ENCODE peak calls at places on chromosome 10, in seven cellular contexts. P, T, N, V, A, Q and B are unnamed samples.

GRCh38 chr10:91471602-91472001 is 61.5 kb downstream of the HECTD2 start:
- DNase-seq in Q (no peak), T (no peak), N (no peak), A (no peak), V (no peak), P (no peak), B (no peak)

GRCh38 chr10:69092959-69093850 is 5.3 kb downstream of the SRGN start:
- DNase-seq in V (no peak), N (peak), T (peak), P (peak), Q (peak), A (peak), B (peak)

GRCh38 chr10:87750817-87751216 is 67.2 kb downstream of the ATAD1 start:
- DNase-seq in P (no peak), N (no peak), Q (no peak), T (no peak), A (no peak), V (no peak), B (no peak)

GRCh38 chr10:14396441-14397048 is 65.8 kb upstream of the FRMD4A start:
- DNase-seq in P (no peak), V (no peak), N (peak), Q (no peak), T (no peak), A (peak), B (no peak)

GRCh38 chr10:93554760-93555432 is 11.6 kb upstream of the FFAR4 start:
- DNase-seq in T (peak), N (peak), A (peak), P (peak), V (no peak), Q (peak), B (no peak)

GRCh38 chr10:61606971-61607907 is 55.5 kb upstream of the CABCOCO1 start:
- DNase-seq in P (no peak), Q (peak), T (no peak), V (no peak), A (no peak), N (no peak), B (no peak)

GRCh38 chr10:12262278-12262981 is 66.4 kb downstream of the CDC123 start:
- DNase-seq in Q (no peak), V (no peak), N (no peak), T (peak), P (no peak), A (no peak), B (no peak)

GRCh38 chr10:689433-690226 is at the start of gene DIP2C:
- DNase-seq in T (peak), Q (no peak), N (peak), V (peak), A (peak), P (peak), B (no peak)

GRCh38 chr10:50397312-50398140 is 146.2 kb upstream of the ASAH2 start:
- DNase-seq in P (no peak), Q (no peak), A (no peak), N (peak), V (no peak), T (no peak), B (no peak)

GRCh38 chr10:128069351-128070051 is 56.7 kb downstream of the MKI67 start:
- DNase-seq in A (peak), T (peak), Q (peak), N (peak), V (no peak), P (peak), B (no peak)

GRCh38 chr10:78957471-78958039 is 111.2 kb upstream of the ZMIZ1 start:
- DNase-seq in A (peak), Q (no peak), V (no peak), T (no peak), N (no peak), P (no peak), B (no peak)

GRCh38 chr10:62437696-62438095 is 63.5 kb downstream of the ZNF365 start:
- DNase-seq in V (no peak), N (peak), Q (peak), T (no peak), A (peak), P (peak), B (no peak)

GRCh38 chr10:97312897-97313296 is 6.2 kb upstream of the FRAT1 start:
- DNase-seq in V (no peak), P (no peak), Q (no peak), N (no peak), T (no peak), A (no peak), B (no peak)

GRCh38 chr10:89838002-89838615 is 136.7 kb downstream of the KIF20B start:
- DNase-seq in N (peak), V (no peak), T (no peak), Q (no peak), P (no peak), A (peak), B (no peak)

GRCh38 chr10:132197271-132198067 is 10.7 kb downstream of the DPYSL4 start:
- DNase-seq in Q (no peak), A (no peak), V (peak), N (no peak), T (peak), P (no peak), B (no peak)

GRCh38 chr10:116716381-116716780 is 26.0 kb downstream of the HSPA12A start:
- DNase-seq in V (no peak), N (no peak), P (no peak), T (no peak), Q (no peak), A (no peak), B (no peak)

GRCh38 chr10:59965899-59966650 is 59.7 kb upstream of the CCDC6 start:
- DNase-seq in N (no peak), Q (no peak), T (no peak), P (no peak), A (no peak), V (no peak), B (no peak)

GRCh38 chr10:14820775-14821154 is 17.1 kb downstream of the CDNF start:
- DNase-seq in T (no peak), V (no peak), P (no peak), N (no peak), Q (peak), A (no peak), B (no peak)

GRCh38 chr10:1230592-1231275 is 174.5 kb downstream of the WDR37 start:
- DNase-seq in Q (no peak), V (no peak), P (no peak), A (no peak), N (no peak), T (no peak), B (no peak)

GRCh38 chr10:133520193-133520738 is 6.9 kb upstream of the CYP2E1 start:
- DNase-seq in A (peak), Q (peak), N (peak), T (peak), V (peak), P (peak), B (peak)

GRCh38 chr10:125911990-125912389 is 15.6 kb downstream of the FANK1 start:
- DNase-seq in A (no peak), V (no peak), N (no peak), T (no peak), Q (no peak), P (peak), B (no peak)

GRCh38 chr10:44310762-44311562 is 73.9 kb downstream of the CXCL12 start:
- DNase-seq in P (peak), V (peak), T (peak), N (peak), A (peak), Q (peak), B (no peak)

GRCh38 chr10:17883621-17884020 is 68.1 kb upstream of the SLC39A12 start:
- DNase-seq in Q (no peak), V (no peak), P (peak), N (no peak), T (no peak), A (no peak), B (no peak)

GRCh38 chr10:97849101-97849490 is 547 bp upstream of the GOLGA7B start:
- DNase-seq in A (no peak), P (peak), Q (no peak), V (no peak), N (no peak), T (no peak), B (no peak)

GRCh38 chr10:104256335-104257080 is 1.8 kb downstream of the GSTO1 start:
- DNase-seq in V (no peak), Q (no peak), A (no peak), T (no peak), N (no peak), P (no peak), B (no peak)

GRCh38 chr10:137031-137430 is 1.8 kb downstream of the ZMYND11 start:
- DNase-seq in A (peak), T (no peak), Q (peak), V (no peak), P (no peak), N (peak), B (no peak)

GRCh38 chr10:88755753-88756152 is 4.1 kb upstream of the LIPN start:
- DNase-seq in P (no peak), V (no peak), N (no peak), Q (no peak), T (no peak), A (no peak), B (no peak)

GRCh38 chr10:94066411-94066810 is 72.7 kb downstream of the PLCE1 start:
- DNase-seq in T (no peak), A (peak), N (peak), V (no peak), P (no peak), Q (peak), B (no peak)

GRCh38 chr10:31273789-31274188 is 45.2 kb upstream of the ZEB1 start:
- DNase-seq in P (no peak), A (no peak), N (no peak), T (no peak), Q (no peak), V (no peak), B (no peak)

GRCh38 chr10:112502536-112502935 is 55.5 kb downstream of the VTI1A start:
- DNase-seq in Q (no peak), A (no peak), V (no peak), N (no peak), T (no peak), P (no peak), B (no peak)

GRCh38 chr10:129491123-129491734 is 24.2 kb downstream of the MGMT start:
- DNase-seq in Q (peak), N (peak), V (no peak), P (no peak), T (no peak), A (no peak), B (no peak)

GRCh38 chr10:10830316-10831061 is 187.2 kb upstream of the CELF2 start:
- DNase-seq in V (no peak), Q (no peak), P (no peak), N (peak), A (peak), T (no peak), B (no peak)

GRCh38 chr10:127033116-127033515 is 127.9 kb downstream of the DOCK1 start:
- DNase-seq in Q (no peak), A (no peak), N (no peak), V (no peak), T (no peak), P (no peak), B (no peak)

GRCh38 chr10:89946106-89946505 is 244.7 kb downstream of the KIF20B start:
- DNase-seq in A (peak), N (peak), P (no peak), Q (no peak), T (no peak), V (no peak), B (no peak)

GRCh38 chr10:48390933-48391845 is 84.7 kb downstream of the MAPK8 start:
- DNase-seq in P (no peak), A (peak), V (no peak), N (peak), Q (no peak), T (no peak), B (no peak)

GRCh38 chr10:51879238-51879637 is 179.8 kb upstream of the CSTF2T start:
- DNase-seq in T (no peak), V (no peak), Q (peak), P (no peak), A (peak), N (peak), B (no peak)

GRCh38 chr10:58956926-58957325 is 219.5 kb upstream of the PHYHIPL start:
- DNase-seq in V (no peak), T (no peak), A (peak), Q (no peak), N (no peak), P (no peak), B (no peak)

GRCh38 chr10:75236178-75236825 is 545 bp upstream of the COMTD1 start:
- DNase-seq in P (no peak), T (no peak), V (no peak), N (no peak), A (no peak), Q (no peak), B (no peak)

GRCh38 chr10:75234017-75234682 is 1.6 kb downstream of the COMTD1 start:
- DNase-seq in P (peak), Q (peak), T (peak), A (peak), N (peak), V (peak), B (peak)

GRCh38 chr10:75235375-75236177 is at the start of gene COMTD1:
- DNase-seq in P (peak), T (peak), N (peak), Q (peak), V (peak), A (peak), B (peak)

GRCh38 chr10:75233444-75234016 is 2.2 kb downstream of the COMTD1 start:
- DNase-seq in V (no peak), T (no peak), P (peak), A (peak), Q (peak), N (no peak), B (no peak)

DNA sequence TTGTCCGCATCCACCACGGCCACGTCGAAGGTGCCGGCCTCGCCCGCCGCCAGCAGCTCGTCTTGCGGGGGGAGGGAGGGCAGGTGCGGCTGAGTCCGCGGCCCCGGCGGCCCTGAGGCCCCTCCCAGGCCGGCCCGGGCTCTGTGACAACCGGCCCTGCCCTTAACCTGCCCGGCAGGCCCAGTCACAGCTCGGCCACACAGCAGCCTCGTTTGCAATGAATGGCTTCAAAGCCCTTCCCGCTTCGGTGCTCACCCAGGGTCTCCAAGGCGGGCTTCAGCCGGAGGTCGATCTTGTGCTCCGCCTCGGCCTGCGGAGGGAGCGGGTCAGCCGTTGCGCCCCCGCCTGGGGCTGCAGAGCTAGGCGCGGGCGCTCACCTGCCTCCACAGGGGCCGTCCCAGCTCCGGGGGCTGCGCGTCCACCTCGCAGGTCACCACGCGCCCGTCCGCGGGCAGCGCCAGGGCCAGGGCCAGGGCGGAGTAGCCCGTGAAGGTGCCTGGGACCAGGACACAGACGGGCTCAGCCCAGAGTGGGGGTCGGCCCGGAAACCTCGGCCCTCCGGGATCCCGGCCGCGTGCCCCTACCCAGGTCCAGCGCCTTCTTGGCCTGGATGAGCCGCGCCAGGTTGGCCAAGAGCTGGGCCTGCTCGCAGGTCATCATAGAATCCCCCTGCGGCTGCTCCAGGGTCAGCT is 928 bp downstream of the COMTD1 start:
- DNase-seq in P (no peak), A (no peak), Q (peak), T (peak), V (peak), N (no peak), B (no peak)
- H3K4me3 ChIP-seq in P (peak), A (peak), Q (peak), T (peak), V (peak), N (peak), B (peak)

DNA sequence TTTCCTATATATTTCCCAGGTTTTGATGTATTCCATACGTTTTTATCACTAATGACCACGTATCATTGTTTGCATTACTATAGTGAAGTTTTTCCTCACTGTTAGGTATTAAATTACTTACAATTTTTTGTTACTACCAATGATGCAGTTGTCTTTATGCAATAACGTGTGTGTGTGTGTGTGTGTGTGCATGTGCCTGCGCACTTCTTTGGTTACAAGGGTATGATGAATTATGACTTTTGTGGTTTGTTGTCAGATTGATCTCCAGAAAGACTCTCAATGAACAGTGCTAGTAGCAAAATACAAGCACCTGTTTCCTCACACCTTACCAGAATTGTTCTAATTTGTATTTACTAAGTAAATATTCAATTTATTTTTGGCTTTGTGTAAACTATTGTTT is 51.5 kb downstream of the MCMBP start:
- DNase-seq in N (no peak), Q (no peak), A (no peak), V (no peak), T (no peak), P (no peak), B (no peak)
- H3K4me3 ChIP-seq in N (no peak), Q (no peak), A (no peak), V (no peak), T (no peak), P (no peak), B (no peak)

GRCh38 chr10:70271996-70272924 is 11.5 kb downstream of the NPFFR1 start:
- DNase-seq in A (no peak), T (no peak), V (no peak), P (no peak), N (no peak), Q (no peak), B (no peak)

GRCh38 chr10:70272925-70273316 is 10.9 kb downstream of the NPFFR1 start:
- DNase-seq in T (no peak), N (peak), V (no peak), A (peak), Q (peak), P (no peak), B (no peak)

GRCh38 chr10:70268376-70268775 is 15.4 kb downstream of the NPFFR1 start:
- DNase-seq in Q (no peak), T (no peak), N (no peak), V (no peak), P (no peak), A (no peak), B (no peak)

GRCh38 chr10:70269741-70270140 is 14.1 kb downstream of the NPFFR1 start:
- DNase-seq in N (no peak), A (no peak), Q (no peak), P (no peak), T (no peak), V (no peak), B (no peak)

DNA sequence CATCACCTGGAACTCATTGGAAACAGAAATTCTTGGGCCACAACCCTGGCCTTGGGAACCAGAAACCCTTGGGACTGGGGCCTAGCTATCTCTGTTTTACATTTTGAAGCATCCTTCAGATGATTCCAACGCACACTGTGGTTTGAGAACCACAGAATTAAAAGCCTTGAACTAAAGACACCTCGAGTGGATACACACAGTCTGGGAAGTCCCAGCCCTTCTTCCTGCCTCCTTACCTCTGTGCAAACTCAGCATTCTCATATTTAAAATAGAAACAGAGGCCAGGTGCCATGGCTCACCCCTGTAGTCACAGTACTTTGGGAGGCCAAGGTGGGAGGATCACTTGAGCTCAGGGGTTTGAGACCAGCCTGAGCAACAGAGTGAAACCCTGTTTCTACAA is 12.9 kb downstream of the NPFFR1 start:
- DNase-seq in A (no peak), T (no peak), Q (no peak), N (no peak), V (no peak), P (no peak), B (no peak)
- H3K4me3 ChIP-seq in A (no peak), T (no peak), Q (no peak), N (no peak), V (no peak), P (no peak), B (no peak)

GRCh38 chr10:71837085-71837827 is 13.8 kb downstream of the PSAP start:
- DNase-seq in V (no peak), A (peak), Q (peak), T (peak), P (no peak), N (no peak), B (no peak)
- H3K4me3 ChIP-seq in V (no peak), A (no peak), Q (no peak), T (no peak), P (no peak), N (no peak), B (no peak)